ENCODE peak calls at places on chromosomes 11 and 22, in six cellular contexts. S, G, F, Y, Z and L are unnamed samples.
A peak's percentile ranks its signal among the peaks of the same experiment; 100 is the strongest.

GRCh38 chr22:35397095-35397904 is 2.6 kb upstream of the MCM5 start:
- DNase-seq in Y (no peak), S (no peak), G (no peak), Z (no peak), F (no peak), L (no peak)

GRCh38 chr11:110629594-110629993 is 82.6 kb downstream of the ARHGAP20 start:
- DNase-seq in S (no peak), Y (no peak), G (no peak), Z (no peak), F (no peak), L (no peak)

GRCh38 chr22:19909350-19910179 is 32.0 kb upstream of the COMT start:
- DNase-seq in F (peak; percentile 41), G (peak; percentile 85), Z (peak; percentile 82), Y (peak; percentile 92), S (peak; percentile 47), L (no peak)

GRCh38 chr22:19291580-19292261 is at the start of gene CLTCL1:
- DNase-seq in S (peak; percentile 71), F (peak; percentile 67), Y (peak; percentile 85), Z (peak; percentile 82), G (peak; percentile 83), L (no peak)

GRCh38 chr22:21624120-21624879 is 5.5 kb downstream of the YDJC start:
- DNase-seq in F (no peak), Y (peak; percentile 74), S (peak; percentile 9), Z (no peak), G (peak; percentile 66), L (no peak)

GRCh38 chr11:64400667-64401066 is 41.7 kb downstream of the RPS6KA4 start:
- DNase-seq in S (no peak), Y (no peak), G (no peak), F (no peak), Z (no peak), L (no peak)

GRCh38 chr11:65847746-65848145 is 10.2 kb downstream of the CFL1 start:
- DNase-seq in Y (no peak), G (no peak), F (no peak), Z (no peak), S (no peak), L (no peak)

GRCh38 chr11:65868076-65868667 is 4.4 kb downstream of the EFEMP2 start:
- DNase-seq in Z (no peak), F (no peak), G (no peak), S (no peak), Y (peak; percentile 52), L (no peak)

GRCh38 chr11:49505231-49505630 is 296.8 kb upstream of the FOLH1 start:
- DNase-seq in S (no peak), Z (no peak), G (no peak), F (no peak), Y (no peak), L (no peak)

GRCh38 chr22:49632199-49633009 is 195.3 kb downstream of the BRD1 start:
- DNase-seq in Y (peak; percentile 43), S (peak; percentile 8), G (peak; percentile 80), Z (no peak), F (peak; percentile 27), L (no peak)